ENCODE peak calls at places on chromosomes 16 and 17, in four cellular contexts. X, S, Y and F are unnamed samples.

GRCh38 chr17:2050246-2050866 is 4.5 kb upstream of the HIC1 start:
- DNase-seq in X (no peak), S (peak), Y (peak), F (peak)

GRCh38 chr16:13911306-13911705 is 8.6 kb upstream of the ERCC4 start:
- DNase-seq in X (no peak), S (no peak), Y (no peak), F (no peak)

GRCh38 chr17:82065193-82065637 is 389 bp downstream of the DUS1L start:
- DNase-seq in X (no peak), S (no peak), Y (no peak), F (no peak)

GRCh38 chr17:64109400-64109799 is 20.5 kb downstream of the ERN1 start:
- DNase-seq in X (no peak), S (no peak), Y (no peak), F (no peak)

GRCh38 chr16:8928467-8928957 is 35.2 kb downstream of the USP7 start:
- DNase-seq in X (no peak), S (no peak), Y (no peak), F (no peak)

GRCh38 chr16:85391769-85392583 is 221.1 kb upstream of the GSE1 start:
- DNase-seq in X (no peak), S (no peak), Y (no peak), F (no peak)

GRCh38 chr17:31008374-31009035 is 37.7 kb downstream of the RNF135 start:
- DNase-seq in X (peak), S (peak), Y (no peak), F (no peak)

GRCh38 chr16:15946257-15947044 is 3.0 kb upstream of the ABCC1 start:
- DNase-seq in X (no peak), S (no peak), Y (no peak), F (no peak)

GRCh38 chr17:38550661-38551060 is 55.1 kb downstream of the SRCIN1 start:
- DNase-seq in X (no peak), S (peak), Y (peak), F (no peak)

GRCh38 chr17:50507871-50508572 is at the start of gene MYCBPAP:
- DNase-seq in X (no peak), S (peak), Y (peak), F (no peak)

GRCh38 chr17:222172-222571 is 40.7 kb upstream of the DOC2B start:
- DNase-seq in X (no peak), S (no peak), Y (no peak), F (no peak)